ENCODE peak calls at places on chromosomes 6 and 20, in seven cellular contexts. One of them, this sample, is unnamed.

GRCh38 chr6:69796081-69796626 is 656 bp downstream of the LMBRD1 start:
- DNase-seq in HEK293T: peak
- DNase-seq in left colon: peak
- DNase-seq in T-helper 2 cell treated with Interferon-gamma antibody and Interleukin-4, amounts not matched to agents 5 μg/mL and 100 μg/mL, for 36 hours: no peak
- DNase-seq in activated naive CD4-positive, alpha-beta T cell treated with Interleukin-2 at 50 U/mL for 16 hours: peak
- DNase-seq in NCI-H1105: peak
- DNase-seq in activated CD8-positive, alpha-beta memory T cell treated with anti-CD3 and anti-CD28 coated beads for 4 hours: peak
- DNase-seq in this sample: peak

GRCh38 chr20:43558412-43559146 is at the start of gene SGK2:
- DNase-seq in HEK293T: no peak
- DNase-seq in left colon: peak
- DNase-seq in NCI-H1105: no peak
- DNase-seq in activated naive CD4-positive, alpha-beta T cell treated with Interleukin-2 at 50 U/mL for 16 hours: no peak
- DNase-seq in T-helper 2 cell treated with Interferon-gamma antibody and Interleukin-4, amounts not matched to agents 5 μg/mL and 100 μg/mL, for 36 hours: no peak
- DNase-seq in activated CD8-positive, alpha-beta memory T cell treated with anti-CD3 and anti-CD28 coated beads for 4 hours: no peak
- DNase-seq in this sample: no peak

GRCh38 chr6:116127771-116128493 is 2.0 kb upstream of the COL10A1 start:
- DNase-seq in NCI-H1105: no peak
- DNase-seq in left colon: no peak
- DNase-seq in T-helper 2 cell treated with Interferon-gamma antibody and Interleukin-4, amounts not matched to agents 5 μg/mL and 100 μg/mL, for 36 hours: no peak
- DNase-seq in HEK293T: no peak
- DNase-seq in activated naive CD4-positive, alpha-beta T cell treated with Interleukin-2 at 50 U/mL for 16 hours: no peak
- DNase-seq in activated CD8-positive, alpha-beta memory T cell treated with anti-CD3 and anti-CD28 coated beads for 4 hours: no peak
- DNase-seq in this sample: no peak

GRCh38 chr6:163092846-163093245 is 321.7 kb upstream of the QKI start:
- DNase-seq in activated CD8-positive, alpha-beta memory T cell treated with anti-CD3 and anti-CD28 coated beads for 4 hours: no peak
- DNase-seq in activated naive CD4-positive, alpha-beta T cell treated with Interleukin-2 at 50 U/mL for 16 hours: no peak
- DNase-seq in left colon: no peak
- DNase-seq in NCI-H1105: no peak
- DNase-seq in T-helper 2 cell treated with Interferon-gamma antibody and Interleukin-4, amounts not matched to agents 5 μg/mL and 100 μg/mL, for 36 hours: no peak
- DNase-seq in HEK293T: no peak
- DNase-seq in this sample: no peak

GRCh38 chr20:34526466-34526865 is 10.2 kb downstream of the DYNLRB1 start:
- DNase-seq in T-helper 2 cell treated with Interferon-gamma antibody and Interleukin-4, amounts not matched to agents 5 μg/mL and 100 μg/mL, for 36 hours: no peak
- DNase-seq in NCI-H1105: no peak
- DNase-seq in left colon: peak
- DNase-seq in activated naive CD4-positive, alpha-beta T cell treated with Interleukin-2 at 50 U/mL for 16 hours: no peak
- DNase-seq in activated CD8-positive, alpha-beta memory T cell treated with anti-CD3 and anti-CD28 coated beads for 4 hours: no peak
- DNase-seq in HEK293T: no peak
- DNase-seq in this sample: no peak

GRCh38 chr6:109239918-109240321 is 142.3 kb downstream of the CD164 start:
- DNase-seq in NCI-H1105: no peak
- DNase-seq in activated CD8-positive, alpha-beta memory T cell treated with anti-CD3 and anti-CD28 coated beads for 4 hours: no peak
- DNase-seq in T-helper 2 cell treated with Interferon-gamma antibody and Interleukin-4, amounts not matched to agents 5 μg/mL and 100 μg/mL, for 36 hours: no peak
- DNase-seq in HEK293T: no peak
- DNase-seq in activated naive CD4-positive, alpha-beta T cell treated with Interleukin-2 at 50 U/mL for 16 hours: no peak
- DNase-seq in left colon: no peak
- DNase-seq in this sample: no peak

GRCh38 chr6:105619971-105620741 is 217.3 kb upstream of the PREP start:
- DNase-seq in T-helper 2 cell treated with Interferon-gamma antibody and Interleukin-4, amounts not matched to agents 5 μg/mL and 100 μg/mL, for 36 hours: no peak
- DNase-seq in activated CD8-positive, alpha-beta memory T cell treated with anti-CD3 and anti-CD28 coated beads for 4 hours: no peak
- DNase-seq in left colon: no peak
- DNase-seq in NCI-H1105: no peak
- DNase-seq in activated naive CD4-positive, alpha-beta T cell treated with Interleukin-2 at 50 U/mL for 16 hours: no peak
- DNase-seq in HEK293T: no peak
- DNase-seq in this sample: no peak

GRCh38 chr6:39062014-39062740 is 13.6 kb downstream of the GLP1R start:
- DNase-seq in activated naive CD4-positive, alpha-beta T cell treated with Interleukin-2 at 50 U/mL for 16 hours: no peak
- DNase-seq in HEK293T: no peak
- DNase-seq in activated CD8-positive, alpha-beta memory T cell treated with anti-CD3 and anti-CD28 coated beads for 4 hours: no peak
- DNase-seq in T-helper 2 cell treated with Interferon-gamma antibody and Interleukin-4, amounts not matched to agents 5 μg/mL and 100 μg/mL, for 36 hours: no peak
- DNase-seq in NCI-H1105: no peak
- DNase-seq in left colon: no peak
- DNase-seq in this sample: peak

GRCh38 chr20:62931464-62931863 is 5.2 kb upstream of the DIDO1 start:
- DNase-seq in HEK293T: no peak
- DNase-seq in left colon: no peak
- DNase-seq in activated naive CD4-positive, alpha-beta T cell treated with Interleukin-2 at 50 U/mL for 16 hours: no peak
- DNase-seq in T-helper 2 cell treated with Interferon-gamma antibody and Interleukin-4, amounts not matched to agents 5 μg/mL and 100 μg/mL, for 36 hours: no peak
- DNase-seq in NCI-H1105: no peak
- DNase-seq in activated CD8-positive, alpha-beta memory T cell treated with anti-CD3 and anti-CD28 coated beads for 4 hours: no peak
- DNase-seq in this sample: no peak

GRCh38 chr20:49885558-49886332 is 29.6 kb downstream of the SPATA2 start:
- DNase-seq in left colon: no peak
- DNase-seq in HEK293T: no peak
- DNase-seq in activated CD8-positive, alpha-beta memory T cell treated with anti-CD3 and anti-CD28 coated beads for 4 hours: no peak
- DNase-seq in T-helper 2 cell treated with Interferon-gamma antibody and Interleukin-4, amounts not matched to agents 5 μg/mL and 100 μg/mL, for 36 hours: no peak
- DNase-seq in NCI-H1105: no peak
- DNase-seq in activated naive CD4-positive, alpha-beta T cell treated with Interleukin-2 at 50 U/mL for 16 hours: no peak
- DNase-seq in this sample: no peak

GRCh38 chr6:96841241-96841824 is 4.1 kb upstream of the GPR63 start:
- DNase-seq in left colon: no peak
- DNase-seq in T-helper 2 cell treated with Interferon-gamma antibody and Interleukin-4, amounts not matched to agents 5 μg/mL and 100 μg/mL, for 36 hours: no peak
- DNase-seq in HEK293T: peak
- DNase-seq in NCI-H1105: no peak
- DNase-seq in activated CD8-positive, alpha-beta memory T cell treated with anti-CD3 and anti-CD28 coated beads for 4 hours: no peak
- DNase-seq in activated naive CD4-positive, alpha-beta T cell treated with Interleukin-2 at 50 U/mL for 16 hours: no peak
- DNase-seq in this sample: no peak

GRCh38 chr20:24995741-24996448 is 3.3 kb upstream of the APMAP start:
- DNase-seq in activated CD8-positive, alpha-beta memory T cell treated with anti-CD3 and anti-CD28 coated beads for 4 hours: no peak
- DNase-seq in left colon: no peak
- DNase-seq in NCI-H1105: no peak
- DNase-seq in T-helper 2 cell treated with Interferon-gamma antibody and Interleukin-4, amounts not matched to agents 5 μg/mL and 100 μg/mL, for 36 hours: no peak
- DNase-seq in HEK293T: no peak
- DNase-seq in activated naive CD4-positive, alpha-beta T cell treated with Interleukin-2 at 50 U/mL for 16 hours: no peak
- DNase-seq in this sample: no peak

GRCh38 chr6:34692280-34692679 is 4.3 kb downstream of the ILRUN start:
- DNase-seq in HEK293T: no peak
- DNase-seq in NCI-H1105: no peak
- DNase-seq in activated CD8-positive, alpha-beta memory T cell treated with anti-CD3 and anti-CD28 coated beads for 4 hours: no peak
- DNase-seq in T-helper 2 cell treated with Interferon-gamma antibody and Interleukin-4, amounts not matched to agents 5 μg/mL and 100 μg/mL, for 36 hours: no peak
- DNase-seq in activated naive CD4-positive, alpha-beta T cell treated with Interleukin-2 at 50 U/mL for 16 hours: no peak
- DNase-seq in left colon: no peak
- DNase-seq in this sample: no peak

GRCh38 chr6:77492529-77492928 is 29.2 kb upstream of the HTR1B start:
- DNase-seq in HEK293T: no peak
- DNase-seq in T-helper 2 cell treated with Interferon-gamma antibody and Interleukin-4, amounts not matched to agents 5 μg/mL and 100 μg/mL, for 36 hours: no peak
- DNase-seq in NCI-H1105: no peak
- DNase-seq in activated CD8-positive, alpha-beta memory T cell treated with anti-CD3 and anti-CD28 coated beads for 4 hours: no peak
- DNase-seq in left colon: no peak
- DNase-seq in activated naive CD4-positive, alpha-beta T cell treated with Interleukin-2 at 50 U/mL for 16 hours: no peak
- DNase-seq in this sample: no peak

GRCh38 chr20:19659468-19659867 is 98.6 kb upstream of the RIN2 start:
- DNase-seq in left colon: no peak
- DNase-seq in T-helper 2 cell treated with Interferon-gamma antibody and Interleukin-4, amounts not matched to agents 5 μg/mL and 100 μg/mL, for 36 hours: no peak
- DNase-seq in NCI-H1105: no peak
- DNase-seq in activated CD8-positive, alpha-beta memory T cell treated with anti-CD3 and anti-CD28 coated beads for 4 hours: no peak
- DNase-seq in HEK293T: no peak
- DNase-seq in activated naive CD4-positive, alpha-beta T cell treated with Interleukin-2 at 50 U/mL for 16 hours: no peak
- DNase-seq in this sample: no peak

GRCh38 chr20:50804453-50805348 is 9.8 kb downstream of the BCAS4 start:
- DNase-seq in NCI-H1105: no peak
- DNase-seq in left colon: no peak
- DNase-seq in activated naive CD4-positive, alpha-beta T cell treated with Interleukin-2 at 50 U/mL for 16 hours: peak
- DNase-seq in HEK293T: no peak
- DNase-seq in activated CD8-positive, alpha-beta memory T cell treated with anti-CD3 and anti-CD28 coated beads for 4 hours: no peak
- DNase-seq in T-helper 2 cell treated with Interferon-gamma antibody and Interleukin-4, amounts not matched to agents 5 μg/mL and 100 μg/mL, for 36 hours: no peak
- DNase-seq in this sample: no peak

GRCh38 chr20:48933017-48933766 is 11.7 kb downstream of the ARFGEF2 start:
- DNase-seq in left colon: peak
- DNase-seq in activated CD8-positive, alpha-beta memory T cell treated with anti-CD3 and anti-CD28 coated beads for 4 hours: no peak
- DNase-seq in HEK293T: no peak
- DNase-seq in T-helper 2 cell treated with Interferon-gamma antibody and Interleukin-4, amounts not matched to agents 5 μg/mL and 100 μg/mL, for 36 hours: no peak
- DNase-seq in activated naive CD4-positive, alpha-beta T cell treated with Interleukin-2 at 50 U/mL for 16 hours: no peak
- DNase-seq in NCI-H1105: peak
- DNase-seq in this sample: peak

GRCh38 chr6:12296255-12296573 is 6.1 kb downstream of the EDN1 start:
- DNase-seq in activated naive CD4-positive, alpha-beta T cell treated with Interleukin-2 at 50 U/mL for 16 hours: no peak
- DNase-seq in NCI-H1105: no peak
- DNase-seq in HEK293T: no peak
- DNase-seq in left colon: peak
- DNase-seq in T-helper 2 cell treated with Interferon-gamma antibody and Interleukin-4, amounts not matched to agents 5 μg/mL and 100 μg/mL, for 36 hours: no peak
- DNase-seq in activated CD8-positive, alpha-beta memory T cell treated with anti-CD3 and anti-CD28 coated beads for 4 hours: no peak
- DNase-seq in this sample: no peak

GRCh38 chr6:116697475-116697874 is 16.5 kb downstream of the KPNA5 start:
- DNase-seq in T-helper 2 cell treated with Interferon-gamma antibody and Interleukin-4, amounts not matched to agents 5 μg/mL and 100 μg/mL, for 36 hours: no peak
- DNase-seq in NCI-H1105: no peak
- DNase-seq in activated naive CD4-positive, alpha-beta T cell treated with Interleukin-2 at 50 U/mL for 16 hours: no peak
- DNase-seq in HEK293T: no peak
- DNase-seq in activated CD8-positive, alpha-beta memory T cell treated with anti-CD3 and anti-CD28 coated beads for 4 hours: no peak
- DNase-seq in left colon: no peak
- DNase-seq in this sample: no peak

GRCh38 chr20:48128436-48128835 is 343.2 kb upstream of the SULF2 start:
- DNase-seq in activated CD8-positive, alpha-beta memory T cell treated with anti-CD3 and anti-CD28 coated beads for 4 hours: no peak
- DNase-seq in HEK293T: no peak
- DNase-seq in NCI-H1105: no peak
- DNase-seq in activated naive CD4-positive, alpha-beta T cell treated with Interleukin-2 at 50 U/mL for 16 hours: no peak
- DNase-seq in left colon: no peak
- DNase-seq in T-helper 2 cell treated with Interferon-gamma antibody and Interleukin-4, amounts not matched to agents 5 μg/mL and 100 μg/mL, for 36 hours: no peak
- DNase-seq in this sample: no peak

GRCh38 chr20:59721386-59721785 is 117.0 kb downstream of the PHACTR3 start:
- DNase-seq in activated CD8-positive, alpha-beta memory T cell treated with anti-CD3 and anti-CD28 coated beads for 4 hours: no peak
- DNase-seq in T-helper 2 cell treated with Interferon-gamma antibody and Interleukin-4, amounts not matched to agents 5 μg/mL and 100 μg/mL, for 36 hours: no peak
- DNase-seq in HEK293T: no peak
- DNase-seq in left colon: no peak
- DNase-seq in NCI-H1105: no peak
- DNase-seq in activated naive CD4-positive, alpha-beta T cell treated with Interleukin-2 at 50 U/mL for 16 hours: no peak
- DNase-seq in this sample: no peak

GRCh38 chr6:104908031-104908430 is 48.3 kb upstream of the HACE1 start:
- DNase-seq in HEK293T: no peak
- DNase-seq in activated CD8-positive, alpha-beta memory T cell treated with anti-CD3 and anti-CD28 coated beads for 4 hours: no peak
- DNase-seq in T-helper 2 cell treated with Interferon-gamma antibody and Interleukin-4, amounts not matched to agents 5 μg/mL and 100 μg/mL, for 36 hours: no peak
- DNase-seq in activated naive CD4-positive, alpha-beta T cell treated with Interleukin-2 at 50 U/mL for 16 hours: no peak
- DNase-seq in left colon: no peak
- DNase-seq in NCI-H1105: no peak
- DNase-seq in this sample: no peak

GRCh38 chr6:28896505-28897392 is 27.0 kb downstream of the TRIM27 start:
- DNase-seq in NCI-H1105: peak
- DNase-seq in activated naive CD4-positive, alpha-beta T cell treated with Interleukin-2 at 50 U/mL for 16 hours: peak
- DNase-seq in left colon: peak
- DNase-seq in T-helper 2 cell treated with Interferon-gamma antibody and Interleukin-4, amounts not matched to agents 5 μg/mL and 100 μg/mL, for 36 hours: peak
- DNase-seq in HEK293T: peak
- DNase-seq in activated CD8-positive, alpha-beta memory T cell treated with anti-CD3 and anti-CD28 coated beads for 4 hours: no peak
- DNase-seq in this sample: peak

GRCh38 chr20:59438201-59438600 is 137.8 kb downstream of the EDN3 start:
- DNase-seq in left colon: no peak
- DNase-seq in activated naive CD4-positive, alpha-beta T cell treated with Interleukin-2 at 50 U/mL for 16 hours: no peak
- DNase-seq in activated CD8-positive, alpha-beta memory T cell treated with anti-CD3 and anti-CD28 coated beads for 4 hours: no peak
- DNase-seq in T-helper 2 cell treated with Interferon-gamma antibody and Interleukin-4, amounts not matched to agents 5 μg/mL and 100 μg/mL, for 36 hours: no peak
- DNase-seq in HEK293T: no peak
- DNase-seq in NCI-H1105: no peak
- DNase-seq in this sample: peak

GRCh38 chr6:155272353-155273222 is 8.8 kb downstream of the CLDN20 start:
- DNase-seq in left colon: no peak
- DNase-seq in HEK293T: no peak
- DNase-seq in activated naive CD4-positive, alpha-beta T cell treated with Interleukin-2 at 50 U/mL for 16 hours: no peak
- DNase-seq in activated CD8-positive, alpha-beta memory T cell treated with anti-CD3 and anti-CD28 coated beads for 4 hours: no peak
- DNase-seq in NCI-H1105: no peak
- DNase-seq in T-helper 2 cell treated with Interferon-gamma antibody and Interleukin-4, amounts not matched to agents 5 μg/mL and 100 μg/mL, for 36 hours: no peak
- DNase-seq in this sample: no peak

GRCh38 chr6:33049323-33049722 is 24.1 kb downstream of the HLA-DPA1 start:
- DNase-seq in left colon: no peak
- DNase-seq in HEK293T: no peak
- DNase-seq in activated CD8-positive, alpha-beta memory T cell treated with anti-CD3 and anti-CD28 coated beads for 4 hours: no peak
- DNase-seq in NCI-H1105: no peak
- DNase-seq in T-helper 2 cell treated with Interferon-gamma antibody and Interleukin-4, amounts not matched to agents 5 μg/mL and 100 μg/mL, for 36 hours: no peak
- DNase-seq in activated naive CD4-positive, alpha-beta T cell treated with Interleukin-2 at 50 U/mL for 16 hours: no peak
- DNase-seq in this sample: no peak

GRCh38 chr6:39048481-39049399 is at the start of gene GLP1R:
- DNase-seq in T-helper 2 cell treated with Interferon-gamma antibody and Interleukin-4, amounts not matched to agents 5 μg/mL and 100 μg/mL, for 36 hours: no peak
- DNase-seq in HEK293T: no peak
- DNase-seq in activated naive CD4-positive, alpha-beta T cell treated with Interleukin-2 at 50 U/mL for 16 hours: no peak
- DNase-seq in activated CD8-positive, alpha-beta memory T cell treated with anti-CD3 and anti-CD28 coated beads for 4 hours: no peak
- DNase-seq in NCI-H1105: no peak
- DNase-seq in left colon: no peak
- DNase-seq in this sample: peak

GRCh38 chr6:52491203-52492069 is 71.3 kb downstream of the EFHC1 start:
- DNase-seq in NCI-H1105: no peak
- DNase-seq in HEK293T: no peak
- DNase-seq in activated CD8-positive, alpha-beta memory T cell treated with anti-CD3 and anti-CD28 coated beads for 4 hours: no peak
- DNase-seq in activated naive CD4-positive, alpha-beta T cell treated with Interleukin-2 at 50 U/mL for 16 hours: no peak
- DNase-seq in T-helper 2 cell treated with Interferon-gamma antibody and Interleukin-4, amounts not matched to agents 5 μg/mL and 100 μg/mL, for 36 hours: no peak
- DNase-seq in left colon: no peak
- DNase-seq in this sample: no peak

GRCh38 chr6:4358414-4359107 is 223.2 kb upstream of the ECI2 start:
- DNase-seq in activated naive CD4-positive, alpha-beta T cell treated with Interleukin-2 at 50 U/mL for 16 hours: peak
- DNase-seq in left colon: peak
- DNase-seq in NCI-H1105: no peak
- DNase-seq in HEK293T: peak
- DNase-seq in activated CD8-positive, alpha-beta memory T cell treated with anti-CD3 and anti-CD28 coated beads for 4 hours: no peak
- DNase-seq in T-helper 2 cell treated with Interferon-gamma antibody and Interleukin-4, amounts not matched to agents 5 μg/mL and 100 μg/mL, for 36 hours: peak
- DNase-seq in this sample: no peak

GRCh38 chr6:109770779-109771178 is 79.7 kb downstream of the FIG4 start:
- DNase-seq in activated naive CD4-positive, alpha-beta T cell treated with Interleukin-2 at 50 U/mL for 16 hours: no peak
- DNase-seq in activated CD8-positive, alpha-beta memory T cell treated with anti-CD3 and anti-CD28 coated beads for 4 hours: no peak
- DNase-seq in NCI-H1105: no peak
- DNase-seq in left colon: no peak
- DNase-seq in HEK293T: no peak
- DNase-seq in T-helper 2 cell treated with Interferon-gamma antibody and Interleukin-4, amounts not matched to agents 5 μg/mL and 100 μg/mL, for 36 hours: no peak
- DNase-seq in this sample: no peak

GRCh38 chr20:37376791-37377190 is 30.9 kb downstream of the SRC start:
- DNase-seq in activated CD8-positive, alpha-beta memory T cell treated with anti-CD3 and anti-CD28 coated beads for 4 hours: no peak
- DNase-seq in activated naive CD4-positive, alpha-beta T cell treated with Interleukin-2 at 50 U/mL for 16 hours: no peak
- DNase-seq in T-helper 2 cell treated with Interferon-gamma antibody and Interleukin-4, amounts not matched to agents 5 μg/mL and 100 μg/mL, for 36 hours: no peak
- DNase-seq in left colon: peak
- DNase-seq in NCI-H1105: no peak
- DNase-seq in HEK293T: no peak
- DNase-seq in this sample: no peak

GRCh38 chr6:31952140-31952805 is 6.4 kb downstream of the CFB start:
- DNase-seq in activated CD8-positive, alpha-beta memory T cell treated with anti-CD3 and anti-CD28 coated beads for 4 hours: no peak
- DNase-seq in activated naive CD4-positive, alpha-beta T cell treated with Interleukin-2 at 50 U/mL for 16 hours: peak
- DNase-seq in NCI-H1105: peak
- DNase-seq in T-helper 2 cell treated with Interferon-gamma antibody and Interleukin-4, amounts not matched to agents 5 μg/mL and 100 μg/mL, for 36 hours: peak
- DNase-seq in left colon: no peak
- DNase-seq in HEK293T: peak
- DNase-seq in this sample: peak

GRCh38 chr20:32470025-32470861 is 112.1 kb downstream of the ASXL1 start:
- DNase-seq in NCI-H1105: no peak
- DNase-seq in left colon: no peak
- DNase-seq in activated CD8-positive, alpha-beta memory T cell treated with anti-CD3 and anti-CD28 coated beads for 4 hours: no peak
- DNase-seq in HEK293T: peak
- DNase-seq in T-helper 2 cell treated with Interferon-gamma antibody and Interleukin-4, amounts not matched to agents 5 μg/mL and 100 μg/mL, for 36 hours: no peak
- DNase-seq in activated naive CD4-positive, alpha-beta T cell treated with Interleukin-2 at 50 U/mL for 16 hours: peak
- DNase-seq in this sample: peak

GRCh38 chr6:26284537-26285142 is 80.4 kb upstream of the BTN3A2 start:
- DNase-seq in activated naive CD4-positive, alpha-beta T cell treated with Interleukin-2 at 50 U/mL for 16 hours: peak
- DNase-seq in T-helper 2 cell treated with Interferon-gamma antibody and Interleukin-4, amounts not matched to agents 5 μg/mL and 100 μg/mL, for 36 hours: peak
- DNase-seq in left colon: peak
- DNase-seq in activated CD8-positive, alpha-beta memory T cell treated with anti-CD3 and anti-CD28 coated beads for 4 hours: peak
- DNase-seq in NCI-H1105: peak
- DNase-seq in HEK293T: no peak
- DNase-seq in this sample: peak

GRCh38 chr6:33259032-33259431 is 12.6 kb downstream of the VPS52 start:
- DNase-seq in HEK293T: no peak
- DNase-seq in activated CD8-positive, alpha-beta memory T cell treated with anti-CD3 and anti-CD28 coated beads for 4 hours: no peak
- DNase-seq in activated naive CD4-positive, alpha-beta T cell treated with Interleukin-2 at 50 U/mL for 16 hours: no peak
- DNase-seq in NCI-H1105: no peak
- DNase-seq in left colon: no peak
- DNase-seq in T-helper 2 cell treated with Interferon-gamma antibody and Interleukin-4, amounts not matched to agents 5 μg/mL and 100 μg/mL, for 36 hours: no peak
- DNase-seq in this sample: no peak

GRCh38 chr6:17679726-17680125 is 27.0 kb downstream of the NUP153 start:
- DNase-seq in HEK293T: no peak
- DNase-seq in left colon: no peak
- DNase-seq in activated naive CD4-positive, alpha-beta T cell treated with Interleukin-2 at 50 U/mL for 16 hours: no peak
- DNase-seq in T-helper 2 cell treated with Interferon-gamma antibody and Interleukin-4, amounts not matched to agents 5 μg/mL and 100 μg/mL, for 36 hours: no peak
- DNase-seq in NCI-H1105: no peak
- DNase-seq in activated CD8-positive, alpha-beta memory T cell treated with anti-CD3 and anti-CD28 coated beads for 4 hours: no peak
- DNase-seq in this sample: no peak

GRCh38 chr6:50952092-50952932 is 133.6 kb downstream of the TFAP2B start:
- DNase-seq in left colon: no peak
- DNase-seq in HEK293T: no peak
- DNase-seq in T-helper 2 cell treated with Interferon-gamma antibody and Interleukin-4, amounts not matched to agents 5 μg/mL and 100 μg/mL, for 36 hours: no peak
- DNase-seq in activated naive CD4-positive, alpha-beta T cell treated with Interleukin-2 at 50 U/mL for 16 hours: no peak
- DNase-seq in NCI-H1105: peak
- DNase-seq in activated CD8-positive, alpha-beta memory T cell treated with anti-CD3 and anti-CD28 coated beads for 4 hours: no peak
- DNase-seq in this sample: no peak